ENCODE peak calls at places on chromosomes 6 and 20, in ten cellular contexts. W, J, Z, V, E, N, C, U, R and G are unnamed samples.

GRCh38 chr6:106913676-106914280 is 60.8 kb downstream of the CD24 start:
- DNase-seq in R (no peak), C (no peak), U (no peak), V (no peak), W (peak; percentile 64), E (peak; percentile 29), N (no peak), J (no peak), Z (no peak), G (no peak)

GRCh38 chr6:127550403-127550802 is 26.6 kb upstream of the C6orf58 start:
- DNase-seq in Z (peak; percentile 70), C (no peak), J (no peak), U (no peak), N (peak; percentile 68), E (no peak), R (no peak), W (no peak), V (no peak), G (no peak)

GRCh38 chr20:60977896-60978295 is 274.2 kb upstream of the CDH4 start:
- DNase-seq in C (no peak), U (no peak), E (no peak), N (no peak), R (peak; percentile 66), V (no peak), J (no peak), Z (no peak), W (no peak), G (no peak)

GRCh38 chr6:169266746-169267629 is 13.3 kb upstream of the THBS2 start:
- DNase-seq in N (no peak), U (no peak), E (no peak), V (no peak), R (no peak), C (no peak), Z (peak; percentile 48), W (no peak), J (no peak), G (no peak)

GRCh38 chr20:40643891-40644290 is 45.1 kb downstream of the MAFB start:
- DNase-seq in Z (no peak), U (peak; percentile 53), N (no peak), V (no peak), W (no peak), J (no peak), R (no peak), C (no peak), E (no peak), G (no peak)

GRCh38 chr20:51801220-51801991 is 915 bp downstream of the SALL4 start:
- DNase-seq in U (peak; percentile 55), C (no peak), R (peak; percentile 37), N (no peak), Z (peak; percentile 24), V (no peak), J (no peak), W (no peak), E (peak; percentile 48), G (peak; percentile 61)

GRCh38 chr6:31495580-31495979 is 2.4 kb upstream of the MICB start:
- DNase-seq in C (no peak), U (no peak), R (no peak), V (no peak), J (no peak), W (no peak), E (no peak), N (peak; percentile 70), Z (peak; percentile 61), G (no peak)

GRCh38 chr6:130557481-130558112 is 191.8 kb downstream of the TMEM200A start:
- DNase-seq in V (no peak), J (no peak), Z (no peak), C (no peak), R (no peak), E (no peak), N (no peak), W (no peak), U (no peak), G (no peak)